ENCODE peak calls at places on chromosomes 12 and 14, in five cellular contexts. Q, W, Z, A and P are unnamed samples. For H3K36me3, the result is how much of the 10 kb centered on the place peaks cover.

GRCh38 chr14:36207500-36207899 is 31.0 kb upstream of the PTCSC3 start:
- DNase-seq in Q (no peak), W (peak), Z (no peak), A (no peak), P (no peak)

GRCh38 chr12:98725481-98726247 is 80.6 kb downstream of the APAF1 start:
- DNase-seq in Q (no peak), W (peak), Z (peak), A (no peak), P (peak)

GRCh38 chr12:115163710-115164109 is 479.7 kb upstream of the TBX3 start:
- DNase-seq in Q (no peak), W (peak), Z (no peak), A (no peak), P (no peak)

GRCh38 chr12:94710933-94711332 is 60.6 kb upstream of the TMCC3 start:
- DNase-seq in Q (no peak), W (peak), Z (peak), A (no peak), P (peak)

GRCh38 chr14:71049435-71050147 is 142.3 kb downstream of the PCNX1 start:
- DNase-seq in Q (no peak), W (no peak), Z (no peak), A (no peak), P (no peak)

GRCh38 chr14:95070748-95071435 is 86.4 kb downstream of the DICER1 start:
- DNase-seq in Q (no peak), W (no peak), Z (no peak), A (no peak), P (no peak)

GRCh38 chr12:67141405-67142018 is 127.6 kb upstream of the CAND1 start:
- DNase-seq in Q (no peak), W (peak), Z (no peak), A (no peak), P (no peak)

GRCh38 chr12:19245126-19245525 is 115.6 kb downstream of the PLEKHA5 start:
- DNase-seq in Q (no peak), W (no peak), Z (no peak), A (no peak), P (no peak)

GRCh38 chr12:53674977-53675700 is 744 bp downstream of the ATP5MC2 start:
- DNase-seq in Q (no peak), W (peak), Z (no peak), A (no peak), P (peak)

GRCh38 chr12:65665817-65666216 is 158.5 kb upstream of the HMGA2 start:
- DNase-seq in Q (no peak), W (no peak), Z (no peak), A (no peak), P (no peak)

GRCh38 chr14:22122227-22123187 is 448.9 kb upstream of the OR4E1 start:
- DNase-seq in Q (no peak), W (peak), Z (no peak), A (no peak), P (no peak)

GRCh38 chr12:7241404-7242005 is 52.0 kb downstream of the PEX5 start:
- DNase-seq in Q (no peak), W (no peak), Z (no peak), A (no peak), P (no peak)

GRCh38 chr14:53591816-53592215 is 364.8 kb downstream of the BMP4 start:
- DNase-seq in Q (no peak), W (no peak), Z (no peak), A (no peak), P (no peak)

GRCh38 chr14:99543369-99543768 is 60.6 kb downstream of the CCDC85C start:
- DNase-seq in Q (no peak), W (no peak), Z (no peak), A (no peak), P (no peak)

GRCh38 chr12:56630180-56630632 is at the start of gene BAZ2A:
- DNase-seq in Q (no peak), W (peak), Z (peak), A (peak), P (peak)

GRCh38 chr14:90288646-90289355 is 32.4 kb downstream of the PSMC1 start:
- DNase-seq in Q (no peak), W (no peak), Z (no peak), A (no peak), P (no peak)

GRCh38 chr14:98198385-98198784 is 1073.6 kb downstream of the BCL11B start:
- DNase-seq in Q (no peak), W (no peak), Z (no peak), A (no peak), P (no peak)

GRCh38 chr12:111188436-111188835 is 180.5 kb downstream of the PHETA1 start:
- DNase-seq in Q (no peak), W (no peak), Z (no peak), A (no peak), P (no peak)

GRCh38 chr14:37746140-37746832 is 150.9 kb downstream of the TTC6 start:
- DNase-seq in Q (no peak), W (no peak), Z (no peak), A (no peak), P (no peak)

GRCh38 chr12:23684121-23684520 is 265.3 kb downstream of the SOX5 start:
- DNase-seq in Q (no peak), W (no peak), Z (no peak), A (no peak), P (no peak)

GRCh38 chr12:56517854-56518253 is 3.8 kb upstream of the RBMS2 start:
- DNase-seq in Q (no peak), W (no peak), Z (no peak), A (no peak), P (no peak)

GRCh38 chr12:29572938-29573337 is 75.5 kb upstream of the OVCH1 start:
- DNase-seq in Q (no peak), W (no peak), Z (no peak), A (no peak), P (no peak)

GRCh38 chr14:103519043-103519836 is 3.4 kb downstream of the CKB start:
- DNase-seq in Q (no peak), W (no peak), Z (peak), A (peak), P (no peak)

GRCh38 chr12:116559330-116560080 is at the start of gene MAP1LC3B2:
- DNase-seq in Q (no peak), W (peak), Z (peak), A (peak), P (peak)

GRCh38 chr12:27179399-27180214 is 64.5 kb upstream of the STK38L start:
- DNase-seq in Q (peak), W (no peak), Z (no peak), A (no peak), P (no peak)

GRCh38 chr12:253116-253831 is 9.4 kb downstream of the SLC6A13 start:
- DNase-seq in Q (no peak), W (no peak), Z (no peak), A (no peak), P (no peak)

GRCh38 chr12:3202734-3203446 is 125.7 kb downstream of the TSPAN9 start:
- DNase-seq in Q (peak), W (peak), Z (peak), A (peak), P (peak)

GRCh38 chr14:50362791-50363733 is 33.6 kb downstream of the CDKL1 start:
- DNase-seq in Q (no peak), W (no peak), Z (no peak), A (no peak), P (no peak)

GRCh38 chr14:76774471-76775158 is 13.3 kb downstream of the VASH1 start:
- DNase-seq in Q (no peak), W (no peak), Z (no peak), A (no peak), P (no peak)

GRCh38 chr14:51004352-51004800 is 60.1 kb upstream of the PYGL start:
- DNase-seq in Q (no peak), W (no peak), Z (peak), A (no peak), P (no peak)

GRCh38 chr12:89451876-89452275 is 72.7 kb downstream of the GALNT4 start:
- DNase-seq in Q (no peak), W (peak), Z (peak), A (no peak), P (no peak)

GRCh38 chr12:67045650-67046049 is 223.5 kb upstream of the CAND1 start:
- DNase-seq in Q (no peak), W (no peak), Z (no peak), A (no peak), P (no peak)

GRCh38 chr12:132456186-132456943 is 33.6 kb upstream of the FBRSL1 start:
- DNase-seq in Q (no peak), W (no peak), Z (no peak), A (peak), P (no peak)

GRCh38 chr12:89134213-89134770 is 218.0 kb downstream of the DUSP6 start:
- DNase-seq in Q (no peak), W (no peak), Z (no peak), A (no peak), P (no peak)

GRCh38 chr12:2792670-2793500 is 1.9 kb upstream of the FKBP4 start:
- DNase-seq in Q (no peak), W (peak), Z (no peak), A (no peak), P (no peak)

DNA sequence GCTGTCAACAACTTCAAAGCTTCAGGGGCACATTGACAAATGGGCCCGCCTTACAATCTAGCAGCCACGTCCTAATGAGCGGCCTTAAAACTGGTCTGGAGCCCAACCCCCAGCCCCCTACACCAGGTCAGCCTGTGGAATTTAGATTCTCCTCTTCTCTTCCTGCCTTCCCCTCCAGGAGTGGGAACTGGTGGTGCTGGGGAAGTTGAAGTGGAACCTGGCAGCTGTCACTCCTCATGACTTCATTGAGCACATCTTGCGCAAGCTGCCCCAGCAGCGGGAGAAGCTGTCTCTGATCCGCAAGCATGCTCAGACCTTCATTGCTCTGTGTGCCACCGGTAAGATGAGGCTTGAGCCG is 5.0 kb downstream of the CCND2 start:
- DNase-seq in Q (no peak), W (no peak), Z (peak), A (peak), P (no peak)
- H3K36me3 ChIP-seq in Q (under half), W (under half), Z (under half), A (under half), P (under half)

GRCh38 chr12:50129297-50129696 is 17.3 kb downstream of the COX14 start:
- DNase-seq in Q (no peak), W (no peak), Z (no peak), A (no peak), P (no peak)
- H3K36me3 ChIP-seq in Q (under half), W (under half), Z (under half), A (under half), P (under half)

GRCh38 chr14:66575939-66576338 is 68.0 kb downstream of the GPHN start:
- DNase-seq in Q (no peak), W (no peak), Z (no peak), A (no peak), P (no peak)
- H3K36me3 ChIP-seq in Q (under half), W (under half), Z (under half), A (under half), P (under half)

GRCh38 chr12:109503611-109504010 is 26.2 kb downstream of the UBE3B start:
- DNase-seq in Q (no peak), W (no peak), Z (no peak), A (no peak), P (peak)

GRCh38 chr12:109501299-109501698 is 23.9 kb downstream of the UBE3B start:
- DNase-seq in Q (no peak), W (no peak), Z (no peak), A (no peak), P (no peak)

GRCh38 chr12:109500406-109501185 is 23.2 kb downstream of the UBE3B start:
- DNase-seq in Q (no peak), W (no peak), Z (no peak), A (no peak), P (no peak)

GRCh38 chr12:109504068-109504467 is 26.6 kb downstream of the UBE3B start:
- DNase-seq in Q (no peak), W (no peak), Z (no peak), A (no peak), P (peak)

GRCh38 chr12:109502332-109502731 is 24.9 kb downstream of the UBE3B start:
- DNase-seq in Q (no peak), W (no peak), Z (no peak), A (no peak), P (no peak)
- H3K36me3 ChIP-seq in Q (under half), W (under half), Z (under half), A (half or more), P (under half)

DNA sequence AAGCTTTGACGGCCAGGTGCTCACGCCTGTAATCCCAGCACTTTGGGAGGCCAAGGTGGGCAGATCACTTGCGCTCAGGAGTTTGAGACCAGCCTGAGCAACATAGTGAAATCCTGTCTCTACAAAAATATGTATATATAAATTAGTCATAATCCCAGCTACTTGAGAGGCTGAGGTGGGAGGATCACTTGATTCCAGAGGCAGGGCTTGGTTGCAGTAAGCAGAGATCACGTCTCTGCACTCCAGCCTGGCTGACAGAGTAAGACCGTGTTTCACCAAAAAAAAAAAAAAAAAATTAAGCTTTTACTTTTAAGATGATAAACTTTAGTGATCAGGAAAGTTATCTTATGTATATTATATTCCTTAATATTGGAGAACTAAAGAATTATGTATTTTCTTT is 18.0 kb upstream of the SNAPC1 start:
- DNase-seq in Q (no peak), W (no peak), Z (no peak), A (no peak), P (no peak)
- H3K36me3 ChIP-seq in Q (under half), W (under half), Z (under half), A (under half), P (half or more)

GRCh38 chr12:57727758-57728395 is 10.7 kb downstream of the AGAP2 start:
- DNase-seq in Q (no peak), W (peak), Z (no peak), A (no peak), P (no peak)

GRCh38 chr12:57726884-57727757 is 11.4 kb downstream of the AGAP2 start:
- DNase-seq in Q (no peak), W (peak), Z (peak), A (peak), P (no peak)

GRCh38 chr12:57730336-57731067 is 8.0 kb downstream of the AGAP2 start:
- DNase-seq in Q (no peak), W (no peak), Z (no peak), A (no peak), P (no peak)

GRCh38 chr12:57731411-57732080 is 7.0 kb downstream of the AGAP2 start:
- DNase-seq in Q (no peak), W (no peak), Z (no peak), A (no peak), P (no peak)

GRCh38 chr12:57729321-57729844 is 9.2 kb downstream of the AGAP2 start:
- DNase-seq in Q (no peak), W (no peak), Z (no peak), A (no peak), P (no peak)
- H3K36me3 ChIP-seq in Q (under half), W (under half), Z (under half), A (under half), P (under half)